ENCODE peak calls at places on chromosome 18, in six cellular contexts. J, E, H, Z, I and D are unnamed samples.
A peak's percentile ranks its signal among the peaks of the same experiment; 100 is the strongest.

GRCh38 chr18:12975488-12975887 is 15.7 kb upstream of the CEP192 start:
- DNase-seq in H (no peak), I (no peak), J (no peak), E (no peak), Z (no peak), D (no peak)

GRCh38 chr18:27616324-27616723 is 431.2 kb upstream of the CHST9 start:
- DNase-seq in E (no peak), Z (no peak), H (no peak), J (no peak), I (no peak), D (peak; percentile 40)

GRCh38 chr18:63119647-63120046 is 199.9 kb downstream of the BCL2 start:
- DNase-seq in H (no peak), I (peak; percentile 41), J (no peak), E (peak; percentile 65), Z (peak; percentile 21), D (no peak)

GRCh38 chr18:62586781-62587487 is 64.1 kb downstream of the ZCCHC2 start:
- DNase-seq in I (no peak), H (no peak), E (no peak), Z (no peak), J (no peak), D (no peak)

GRCh38 chr18:55489034-55489741 is 98.8 kb downstream of the TCF4 start:
- DNase-seq in E (peak; percentile 21), H (no peak), J (no peak), Z (no peak), I (no peak), D (no peak)

GRCh38 chr18:48627216-48627615 is 88.4 kb downstream of the CTIF start:
- DNase-seq in J (no peak), H (no peak), E (no peak), I (no peak), Z (no peak), D (no peak)

GRCh38 chr18:22136395-22136794 is 33.0 kb upstream of the GATA6 start:
- DNase-seq in J (no peak), E (peak; percentile 68), H (no peak), I (no peak), Z (no peak), D (no peak)

GRCh38 chr18:37668971-37669747 is 103.6 kb upstream of the CELF4 start:
- DNase-seq in H (no peak), J (no peak), E (peak; percentile 4), I (peak; percentile 49), Z (no peak), D (peak; percentile 73)

GRCh38 chr18:79372991-79373390 is 22.7 kb upstream of the NFATC1 start:
- DNase-seq in J (no peak), H (no peak), Z (no peak), E (no peak), I (no peak), D (no peak)